ENCODE peak calls at places on chromosomes 7 and 10, in eight cellular contexts. V is neural progenitor cell, H is upper lobe of right lung, A is Panc1, C is COLO829, Z is hippocampal formation, Q is stomach, J is glutamatergic neuron. M is an unnamed sample.

GRCh38 chr10:114631090-114631677 is 26.9 kb downstream of the ABLIM1 start:
- DNase-seq in V (no peak), H (no peak), A (no peak), C (no peak), Z (no peak), Q (no peak), J (no peak), M (no peak)

GRCh38 chr7:70776627-70777101 is 355.3 kb upstream of the GALNT17 start:
- DNase-seq in V (no peak), H (no peak), A (no peak), C (peak), Z (peak), Q (no peak), J (no peak), M (peak)

GRCh38 chr7:8511810-8512209 is 78.4 kb downstream of the NXPH1 start:
- DNase-seq in V (no peak), H (no peak), A (no peak), C (no peak), Z (no peak), Q (no peak), J (peak), M (no peak)

GRCh38 chr7:141573511-141573910 is 22.3 kb downstream of the AGK start:
- DNase-seq in V (no peak), H (no peak), A (no peak), C (no peak), Z (no peak), Q (no peak), J (no peak), M (no peak)

GRCh38 chr10:37467246-37467645 is 341.8 kb downstream of the ANKRD30A start:
- DNase-seq in V (no peak), H (no peak), A (no peak), C (no peak), Z (no peak), Q (no peak), J (no peak), M (no peak)

GRCh38 chr7:134470864-134471263 is 12.0 kb upstream of the AKR1B1 start:
- DNase-seq in V (no peak), H (no peak), A (no peak), C (no peak), Z (no peak), Q (no peak), J (no peak), M (no peak)

GRCh38 chr7:92641921-92642511 is 51.8 kb upstream of the FAM133B start:
- DNase-seq in V (no peak), H (no peak), A (no peak), C (no peak), Z (no peak), Q (no peak), J (no peak), M (no peak)

GRCh38 chr7:7911339-7911738 is 57.3 kb upstream of the GLCCI1 start:
- DNase-seq in V (peak), H (no peak), A (no peak), C (no peak), Z (no peak), Q (no peak), J (no peak), M (no peak)

GRCh38 chr7:127876393-127876792 is 154.8 kb downstream of the LRRC4 start:
- DNase-seq in V (no peak), H (no peak), A (no peak), C (no peak), Z (no peak), Q (no peak), J (no peak), M (no peak)

GRCh38 chr7:148114807-148115206 is 475.8 kb upstream of the C7orf33 start:
- DNase-seq in V (no peak), H (no peak), A (no peak), C (no peak), Z (no peak), Q (no peak), J (no peak), M (no peak)

GRCh38 chr10:43420369-43421200 is 11.6 kb upstream of the HNRNPF start:
- DNase-seq in V (peak), H (peak), A (no peak), C (no peak), Z (peak), Q (peak), J (peak), M (peak)

GRCh38 chr7:104643587-104644217 is 315.3 kb downstream of the LHFPL3 start:
- DNase-seq in V (peak), H (no peak), A (no peak), C (peak), Z (no peak), Q (no peak), J (peak), M (no peak)

GRCh38 chr10:22931948-22932347 is 4.1 kb downstream of the ARMC3 start:
- DNase-seq in V (no peak), H (no peak), A (peak), C (no peak), Z (no peak), Q (peak), J (no peak), M (no peak)

GRCh38 chr10:100319736-100320135 is 10.3 kb downstream of the PKD2L1 start:
- DNase-seq in V (no peak), H (no peak), A (no peak), C (no peak), Z (no peak), Q (no peak), J (no peak), M (peak)

GRCh38 chr10:80769700-80770160 is 232.0 kb downstream of the SH2D4B start:
- DNase-seq in V (no peak), H (no peak), A (no peak), C (no peak), Z (no peak), Q (no peak), J (no peak), M (no peak)

GRCh38 chr7:36284470-36284869 is 105.2 kb upstream of the ANLN start:
- DNase-seq in V (peak), H (no peak), A (no peak), C (no peak), Z (no peak), Q (no peak), J (no peak), M (no peak)

GRCh38 chr7:47034180-47034579 is 547.7 kb downstream of the TNS3 start:
- DNase-seq in V (no peak), H (no peak), A (no peak), C (no peak), Z (no peak), Q (no peak), J (no peak), M (no peak)

M was measured in caudate nucleus.